ENCODE peak calls at places on chromosome 2, in four cellular contexts. F is cardiac fibroblast; R is CD8-positive, alpha-beta T cell; C is neural progenitor cell. E is an unnamed sample.
A peak's percentile ranks its signal among the peaks of the same experiment; 100 is the strongest.

GRCh38 chr2:227374158-227374557 is 4.9 kb downstream of the TM4SF20 start:
- DNase-seq in C (no peak), R (no peak), F (peak; percentile 85), E (no peak)

GRCh38 chr2:189629553-189630453 is 31.5 kb upstream of the ASNSD1 start:
- DNase-seq in C (no peak), F (peak; percentile 53), R (no peak), E (no peak)

GRCh38 chr2:46087492-46087891 is 209.7 kb upstream of the EPAS1 start:
- DNase-seq in R (no peak), F (no peak), C (no peak), E (no peak)

GRCh38 chr2:18991177-18992168 is 366.9 kb downstream of the OSR1 start:
- DNase-seq in C (no peak), F (peak; percentile 82), R (no peak), E (peak; percentile 84)

GRCh38 chr2:167966367-167966766 is 281.0 kb downstream of the STK39 start:
- DNase-seq in C (no peak), F (no peak), R (no peak), E (no peak)

GRCh38 chr2:55618025-55618648 is 715 bp upstream of the PPP4R3B start:
- DNase-seq in F (no peak), C (peak; percentile 36), R (no peak), E (no peak)

GRCh38 chr2:126809357-126809756 is 89.3 kb upstream of the TEX51 start:
- DNase-seq in F (no peak), R (no peak), C (peak; percentile 32), E (no peak)

GRCh38 chr2:154263206-154263605 is 391.5 kb downstream of the GALNT13 start:
- DNase-seq in R (no peak), C (no peak), F (no peak), E (no peak)

GRCh38 chr2:233419626-233420431 is 65.5 kb downstream of the DGKD start:
- DNase-seq in F (no peak), R (peak; percentile 53), C (peak; percentile 64), E (no peak)

DNA sequence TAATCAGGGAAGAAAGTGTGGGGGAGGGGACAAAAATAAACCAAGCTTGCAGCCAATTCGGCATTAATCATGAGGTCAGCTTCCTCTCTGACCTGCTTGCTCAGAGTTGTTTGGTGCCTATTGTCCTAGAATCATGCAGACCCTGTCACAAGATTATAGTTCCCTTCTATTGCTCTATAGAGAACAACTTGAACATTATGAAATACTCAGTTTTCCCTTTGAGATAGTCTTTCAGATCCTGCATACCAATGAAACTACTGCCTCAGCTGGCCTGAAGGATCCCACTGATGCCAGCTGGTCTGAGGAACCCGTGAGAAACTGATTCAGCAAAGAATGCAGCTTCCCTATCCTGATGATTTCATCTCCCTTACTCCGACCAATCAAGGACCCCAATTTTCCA is 955 bp upstream of the BBS5 start:
- DNase-seq in C (no peak), F (peak; percentile 76), R (no peak), E (no peak)
- H3K4me3 ChIP-seq in C (no peak overlapping the region), F (no peak overlapping the region), R (no peak overlapping the region), E (no peak overlapping the region)

GRCh38 chr2:229825476-229825875 is 96.3 kb downstream of the TRIP12 start:
- DNase-seq in C (no peak), R (no peak), F (no peak), E (no peak)
- TF ChIP-seq CTCF in C (peak; percentile 7), R (no peak), F (peak; percentile 25), E (no peak)

GRCh38 chr2:208049006-208049405 is 23.7 kb upstream of the PLEKHM3 start:
- DNase-seq in C (no peak), R (no peak), F (no peak), E (no peak)
- H3K4me3 ChIP-seq in C (no peak overlapping the region), R (no peak overlapping the region), F (no peak overlapping the region), E (no peak overlapping the region)

GRCh38 chr2:102271844-102272243 is 39.5 kb upstream of the IL1RL1 start:
- DNase-seq in C (no peak), R (no peak), F (no peak), E (no peak)
- TF ChIP-seq CTCF in C (no peak), R (peak; percentile 18), F (no peak), E (no peak)

DNA sequence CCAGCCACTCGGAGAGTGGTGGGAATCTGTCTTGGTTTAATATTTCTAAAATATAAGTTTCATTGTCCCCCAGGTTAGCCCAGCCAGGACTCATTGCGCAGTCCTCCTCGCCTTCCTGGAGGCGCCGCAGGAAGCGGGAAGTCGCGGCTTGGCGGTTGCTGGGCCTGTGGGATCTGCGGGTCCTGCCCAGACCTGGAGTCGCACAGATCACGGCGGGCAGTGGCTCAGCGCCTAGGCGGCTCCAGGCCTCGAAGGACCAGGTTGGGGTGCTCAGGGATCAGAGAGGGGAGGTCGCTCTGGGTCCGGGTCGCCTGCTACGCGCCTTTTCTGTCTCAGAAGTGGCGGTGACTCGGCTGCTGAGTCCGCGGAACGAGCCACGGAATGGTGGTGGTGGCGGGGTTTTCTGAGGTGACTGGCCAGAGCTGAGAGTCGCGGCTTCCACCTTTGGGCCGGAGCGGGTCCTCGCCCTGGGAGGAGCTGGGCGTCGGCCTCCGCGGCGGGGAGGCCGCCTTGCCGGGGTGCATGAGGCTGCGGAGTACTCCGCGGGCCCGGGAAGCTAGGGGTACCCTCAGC is 2.7 kb downstream of the HOXD3 start:
- DNase-seq in C (peak; percentile 35), R (no peak), F (no peak), E (no peak)
- H3K4me3 ChIP-seq in C (no peak overlapping the region), R (no peak overlapping the region), F (no peak overlapping the region), E (peak overlapping the region; percentile 24)

GRCh38 chr2:6866239-6866745 is 585 bp upstream of the CMPK2 start:
- DNase-seq in R (peak; percentile 26), C (peak; percentile 67), F (peak; percentile 9), E (no peak)
- TF ChIP-seq CTCF in R (peak; percentile 41), C (peak; percentile 60), F (peak; percentile 16), E (peak; percentile 29)

DNA sequence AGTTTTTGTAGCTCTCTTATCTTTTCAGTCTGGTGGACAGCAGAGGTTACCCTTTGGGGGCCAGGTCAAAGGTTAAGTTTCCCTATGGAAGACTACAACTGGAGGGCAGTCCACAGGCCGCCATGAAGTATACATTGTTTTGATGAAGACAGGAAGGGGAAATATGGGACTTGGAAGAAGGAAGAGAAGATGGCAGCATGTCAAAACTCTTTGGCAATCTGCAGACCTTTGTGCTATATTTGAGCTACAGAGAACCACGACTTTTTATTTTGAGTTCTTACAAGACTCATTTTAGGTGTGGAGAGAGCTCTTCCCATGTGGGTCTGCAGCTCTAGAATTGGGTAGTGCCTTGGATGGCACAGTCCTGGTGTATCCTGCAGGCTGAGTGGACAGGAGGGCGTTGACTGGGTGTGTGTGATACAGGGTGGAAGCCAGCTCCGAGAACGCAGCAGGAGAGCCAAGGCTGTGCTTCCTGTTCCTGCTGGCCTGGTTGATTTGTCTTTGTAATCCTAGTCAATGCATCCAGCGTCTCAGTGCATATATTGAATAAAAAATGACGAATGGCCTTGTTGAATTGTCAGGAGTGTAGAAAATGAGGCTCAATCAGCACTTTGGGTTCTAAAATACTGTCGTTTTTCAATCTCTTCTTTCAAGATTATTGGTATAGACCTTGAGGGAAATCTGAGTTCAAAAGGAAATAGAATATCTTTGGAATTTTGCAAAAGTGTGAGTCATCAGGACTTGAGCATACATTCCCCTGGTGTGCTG is 11.5 kb downstream of the ITGA6 start:
- DNase-seq in F (peak; percentile 47), C (no peak), R (no peak), E (no peak)
- H3K4me3 ChIP-seq in F (no peak overlapping the region), C (no peak overlapping the region), R (peak overlapping the region; percentile 34), E (no peak overlapping the region)

GRCh38 chr2:234917245-234917975 is 34.4 kb upstream of the SH3BP4 start:
- DNase-seq in C (no peak), F (no peak), R (no peak), E (no peak)

GRCh38 chr2:234913208-234913626 is 38.6 kb upstream of the SH3BP4 start:
- DNase-seq in F (no peak), R (no peak), C (no peak), E (no peak)

GRCh38 chr2:234914371-234915154 is 37.3 kb upstream of the SH3BP4 start:
- DNase-seq in R (no peak), F (no peak), C (no peak), E (no peak)

GRCh38 chr2:234919711-234920110 is 32.1 kb upstream of the SH3BP4 start:
- DNase-seq in C (no peak), R (no peak), F (peak; percentile 50), E (no peak)

GRCh38 chr2:234916674-234917073 is 35.1 kb upstream of the SH3BP4 start:
- DNase-seq in F (no peak), R (no peak), C (no peak), E (no peak)
- TF ChIP-seq CTCF in F (no peak), R (no peak), C (peak; percentile 11), E (no peak)

DNA sequence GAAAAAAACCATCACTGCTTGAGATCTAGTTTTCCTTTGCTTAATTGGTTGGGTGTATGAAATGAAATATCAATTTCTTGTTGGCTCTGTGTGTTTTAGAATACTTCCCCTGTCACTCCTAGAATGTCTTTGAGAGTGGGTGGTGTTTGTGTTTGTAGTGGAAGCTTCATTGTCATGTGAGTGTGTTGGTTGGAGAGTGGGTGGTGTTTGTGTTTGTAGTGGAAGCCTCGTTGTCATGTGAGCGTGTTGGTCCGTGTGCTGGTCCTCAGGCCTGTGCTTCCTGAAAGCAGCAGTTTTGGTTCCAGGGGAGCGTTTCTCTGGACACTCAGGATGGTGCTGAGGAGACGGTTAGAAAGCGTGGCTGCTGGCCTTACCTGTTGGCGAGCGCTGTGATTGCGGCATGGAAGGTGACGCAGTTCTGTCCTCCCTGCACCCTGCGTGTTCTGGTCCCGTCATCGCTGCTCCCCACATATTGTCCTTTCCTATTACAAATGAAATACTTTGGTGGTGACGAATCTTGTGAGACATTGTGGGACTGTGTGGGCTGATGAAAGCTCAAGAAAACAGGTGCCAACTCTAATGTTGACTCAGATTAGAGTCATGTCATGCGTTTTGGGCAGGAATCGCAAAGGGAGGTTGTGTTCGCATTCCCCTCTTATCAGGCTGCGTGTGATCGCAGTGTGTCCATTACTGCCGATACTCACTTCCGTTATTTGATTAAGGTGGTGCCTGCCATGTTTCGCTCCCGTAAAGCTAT is 12.5 kb downstream of the ASB1 start:
- DNase-seq in C (no peak), R (peak; percentile 27), F (peak; percentile 100), E (no peak)
- H3K4me3 ChIP-seq in C (no peak overlapping the region), R (no peak overlapping the region), F (no peak overlapping the region), E (no peak overlapping the region)